ENCODE peak calls at places on chromosomes 13 and 19, in four cellular contexts. One of them, this sample, is unnamed. For H3K4me1, the result is how much of the 10 kb centered on the place peaks cover.

GRCh38 chr19:41449079-41449864 is 6.3 kb downstream of the ERICH4 start:
- DNase-seq in A549: peak
- DNase-seq in IMR-90: peak
- DNase-seq in K562: peak
- DNase-seq in this sample: peak

GRCh38 chr19:2775556-2776430 is 7.3 kb downstream of the SGTA start:
- DNase-seq in A549: no peak
- DNase-seq in IMR-90: peak
- DNase-seq in K562: no peak
- DNase-seq in this sample: peak

GRCh38 chr13:73235385-73235784 is 176.6 kb downstream of the KLF5 start:
- DNase-seq in A549: no peak
- DNase-seq in IMR-90: no peak
- DNase-seq in K562: no peak
- DNase-seq in this sample: no peak

GRCh38 chr13:102089177-102089576 is 312.7 kb downstream of the FGF14 start:
- DNase-seq in A549: no peak
- DNase-seq in IMR-90: no peak
- DNase-seq in K562: no peak
- DNase-seq in this sample: no peak

GRCh38 chr13:94950303-94950702 is 238.0 kb upstream of the SOX21 start:
- DNase-seq in A549: no peak
- DNase-seq in IMR-90: no peak
- DNase-seq in K562: no peak
- DNase-seq in this sample: no peak

GRCh38 chr13:21674271-21675009 is 3.6 kb downstream of the FGF9 start:
- DNase-seq in A549: no peak
- DNase-seq in IMR-90: no peak
- DNase-seq in K562: peak
- DNase-seq in this sample: no peak

GRCh38 chr13:25771208-25771607 is 280.6 kb downstream of the SHISA2 start:
- DNase-seq in A549: no peak
- DNase-seq in IMR-90: no peak
- DNase-seq in K562: no peak
- DNase-seq in this sample: no peak

GRCh38 chr19:7497292-7497691 is 8.5 kb upstream of the PEX11G start:
- DNase-seq in A549: no peak
- DNase-seq in IMR-90: no peak
- DNase-seq in K562: peak
- DNase-seq in this sample: no peak

GRCh38 chr19:2982983-2983350 is 5.6 kb downstream of the TLE6 start:
- DNase-seq in A549: no peak
- DNase-seq in IMR-90: peak
- DNase-seq in K562: no peak
- DNase-seq in this sample: no peak

GRCh38 chr13:93039131-93039530 is 187.5 kb upstream of the GPC6 start:
- DNase-seq in A549: no peak
- DNase-seq in IMR-90: peak
- DNase-seq in K562: no peak
- DNase-seq in this sample: no peak

GRCh38 chr13:113545455-113545930 is 39.1 kb upstream of the TFDP1 start:
- DNase-seq in A549: no peak
- DNase-seq in IMR-90: peak
- DNase-seq in K562: no peak
- DNase-seq in this sample: no peak

GRCh38 chr13:67383358-67383757 is 153.2 kb upstream of the PCDH9 start:
- DNase-seq in A549: peak
- DNase-seq in IMR-90: peak
- DNase-seq in K562: no peak
- DNase-seq in this sample: peak

GRCh38 chr19:17448190-17448967 is at the start of gene TMEM221:
- DNase-seq in A549: peak
- DNase-seq in IMR-90: no peak
- DNase-seq in K562: peak
- DNase-seq in this sample: no peak

GRCh38 chr13:46516624-46517318 is 36.2 kb upstream of the LRCH1 start:
- DNase-seq in A549: no peak
- DNase-seq in IMR-90: no peak
- DNase-seq in K562: no peak
- DNase-seq in this sample: no peak

GRCh38 chr13:110106726-110107125 is 200.2 kb downstream of the COL4A1 start:
- DNase-seq in A549: no peak
- DNase-seq in IMR-90: no peak
- DNase-seq in K562: no peak
- DNase-seq in this sample: no peak

GRCh38 chr19:29596885-29597525 is 9.1 kb upstream of the POP4 start:
- DNase-seq in A549: peak
- DNase-seq in IMR-90: peak
- DNase-seq in K562: no peak
- DNase-seq in this sample: peak

GRCh38 chr13:108218044-108218974 is at the start of gene ABHD13:
- DNase-seq in A549: peak
- DNase-seq in IMR-90: peak
- DNase-seq in K562: peak
- DNase-seq in this sample: peak
- H3K4me1 ChIP-seq in A549: under half
- H3K4me1 ChIP-seq in IMR-90: under half
- H3K4me1 ChIP-seq in K562: under half
- H3K4me1 ChIP-seq in this sample: under half

DNA sequence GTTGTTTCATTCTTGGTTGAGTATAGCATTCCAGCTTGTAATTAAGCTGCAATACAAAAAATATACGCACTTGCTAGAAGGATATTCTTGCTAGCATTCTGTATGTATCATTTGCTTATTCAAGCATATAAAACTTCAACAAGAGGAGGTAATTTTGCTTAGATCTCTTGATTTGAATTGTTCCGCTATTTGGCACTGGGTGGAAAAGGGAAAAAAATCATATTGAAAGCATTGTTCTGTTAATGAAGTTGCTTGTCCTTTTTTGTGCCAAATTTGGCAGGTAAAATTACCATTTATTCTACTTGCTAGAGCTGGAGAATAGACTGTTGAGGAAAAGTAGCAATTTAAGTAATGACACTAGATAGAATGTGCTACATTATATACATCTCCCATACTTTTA is 190.2 kb downstream of the GGACT start:
- DNase-seq in A549: no peak
- DNase-seq in IMR-90: no peak
- DNase-seq in K562: no peak
- DNase-seq in this sample: no peak
- TF ChIP-seq MAZ in A549: no peak
- TF ChIP-seq MAZ in IMR-90: no peak
- TF ChIP-seq MAZ in K562: no peak
- TF ChIP-seq MAZ in this sample: no peak

GRCh38 chr19:876780-877314 is 16.1 kb downstream of the MED16 start:
- DNase-seq in A549: no peak
- DNase-seq in IMR-90: no peak
- DNase-seq in K562: peak
- DNase-seq in this sample: no peak
- H3K4me2 ChIP-seq in A549: no peak
- H3K4me2 ChIP-seq in IMR-90: no peak
- H3K4me2 ChIP-seq in K562: no peak
- H3K4me2 ChIP-seq in this sample: no peak

GRCh38 chr19:38267780-38268430 is 3.5 kb downstream of the SPINT2 start:
- DNase-seq in A549: peak
- DNase-seq in IMR-90: no peak
- DNase-seq in K562: no peak
- DNase-seq in this sample: no peak
- H3K4me1 ChIP-seq in A549: half or more
- H3K4me1 ChIP-seq in IMR-90: under half
- H3K4me1 ChIP-seq in K562: under half
- H3K4me1 ChIP-seq in this sample: half or more

DNA sequence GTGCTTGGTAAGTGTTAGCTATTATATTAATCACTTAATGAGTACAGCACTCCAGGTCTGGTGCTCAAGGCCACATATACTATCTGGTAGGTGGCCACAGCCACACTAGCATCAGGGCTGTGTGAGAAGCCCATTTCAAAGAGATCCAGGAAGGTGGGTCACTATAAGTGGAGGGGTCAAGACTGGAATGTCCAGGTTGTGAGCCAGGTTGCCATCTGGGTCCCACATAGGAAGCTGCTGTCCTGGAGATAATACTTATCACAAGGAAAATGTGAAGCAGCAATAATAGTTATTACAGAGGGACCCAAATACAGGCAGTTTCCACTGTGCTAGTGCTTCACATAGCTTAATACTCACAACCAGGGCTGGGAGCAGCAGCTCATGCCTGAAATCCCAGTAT is 13.1 kb downstream of the C19orf47 start:
- DNase-seq in A549: no peak
- DNase-seq in IMR-90: no peak
- DNase-seq in K562: no peak
- DNase-seq in this sample: no peak
- TF ChIP-seq MAZ in A549: no peak
- TF ChIP-seq MAZ in IMR-90: no peak
- TF ChIP-seq MAZ in K562: no peak
- TF ChIP-seq MAZ in this sample: no peak

This sample was measured in HepG2.